ENCODE peak calls at places on chromosomes 11 and 22, in ten cellular contexts. One of them, this sample, is unnamed.

GRCh38 chr11:19777032-19777341 is 64.3 kb downstream of the NAV2 start:
- DNase-seq in T-helper 1 cell: no peak
- DNase-seq in GM06990: peak; percentile 35
- DNase-seq in NCI-H1092: no peak
- DNase-seq in mesothelial cell of epicardium: peak; percentile 57
- DNase-seq in posterior cingulate gyrus: no peak
- DNase-seq in hypothalamus: peak; percentile 30
- DNase-seq in aorta: peak; percentile 86
- DNase-seq in AG08396: peak; percentile 57
- DNase-seq in stimulated activated CD8-positive, alpha-beta memory T cell treated with anti-CD3 and anti-CD28 coated beads, Interleukin-2, amount 100 ng/mL, for 1 hour: no peak
- DNase-seq in this sample: no peak

GRCh38 chr11:34052608-34053160 is 1.2 kb downstream of the CAPRIN1 start:
- DNase-seq in posterior cingulate gyrus: no peak
- DNase-seq in AG08396: peak; percentile 6
- DNase-seq in T-helper 1 cell: peak; percentile 26
- DNase-seq in NCI-H1092: no peak
- DNase-seq in GM06990: no peak
- DNase-seq in aorta: peak; percentile 79
- DNase-seq in hypothalamus: peak; percentile 16
- DNase-seq in mesothelial cell of epicardium: peak; percentile 48
- DNase-seq in stimulated activated CD8-positive, alpha-beta memory T cell treated with anti-CD3 and anti-CD28 coated beads, Interleukin-2, amount 100 ng/mL, for 1 hour: no peak
- DNase-seq in this sample: no peak

GRCh38 chr22:46586123-46586519 is 34.1 kb upstream of the GRAMD4 start:
- DNase-seq in NCI-H1092: no peak
- DNase-seq in GM06990: no peak
- DNase-seq in AG08396: no peak
- DNase-seq in mesothelial cell of epicardium: no peak
- DNase-seq in hypothalamus: no peak
- DNase-seq in aorta: peak; percentile 68
- DNase-seq in posterior cingulate gyrus: no peak
- DNase-seq in T-helper 1 cell: no peak
- DNase-seq in stimulated activated CD8-positive, alpha-beta memory T cell treated with anti-CD3 and anti-CD28 coated beads, Interleukin-2, amount 100 ng/mL, for 1 hour: no peak
- DNase-seq in this sample: no peak

GRCh38 chr11:8267280-8267679 is 3.6 kb upstream of the LMO1 start:
- DNase-seq in stimulated activated CD8-positive, alpha-beta memory T cell treated with anti-CD3 and anti-CD28 coated beads, Interleukin-2, amount 100 ng/mL, for 1 hour: no peak
- DNase-seq in aorta: peak; percentile 25
- DNase-seq in mesothelial cell of epicardium: peak; percentile 19
- DNase-seq in posterior cingulate gyrus: no peak
- DNase-seq in T-helper 1 cell: no peak
- DNase-seq in GM06990: no peak
- DNase-seq in hypothalamus: no peak
- DNase-seq in AG08396: no peak
- DNase-seq in NCI-H1092: no peak
- DNase-seq in this sample: no peak

GRCh38 chr22:50571264-50572175 is 6.7 kb downstream of the CPT1B start:
- DNase-seq in mesothelial cell of epicardium: no peak
- DNase-seq in GM06990: no peak
- DNase-seq in stimulated activated CD8-positive, alpha-beta memory T cell treated with anti-CD3 and anti-CD28 coated beads, Interleukin-2, amount 100 ng/mL, for 1 hour: no peak
- DNase-seq in AG08396: no peak
- DNase-seq in hypothalamus: no peak
- DNase-seq in aorta: peak; percentile 67
- DNase-seq in NCI-H1092: no peak
- DNase-seq in T-helper 1 cell: no peak
- DNase-seq in posterior cingulate gyrus: no peak
- DNase-seq in this sample: no peak

GRCh38 chr22:41576877-41577276 is 12.8 kb downstream of the PMM1 start:
- DNase-seq in GM06990: peak; percentile 33
- DNase-seq in aorta: peak; percentile 85
- DNase-seq in AG08396: peak; percentile 66
- DNase-seq in T-helper 1 cell: no peak
- DNase-seq in stimulated activated CD8-positive, alpha-beta memory T cell treated with anti-CD3 and anti-CD28 coated beads, Interleukin-2, amount 100 ng/mL, for 1 hour: no peak
- DNase-seq in posterior cingulate gyrus: no peak
- DNase-seq in NCI-H1092: no peak
- DNase-seq in mesothelial cell of epicardium: peak; percentile 49
- DNase-seq in hypothalamus: no peak
- DNase-seq in this sample: no peak

GRCh38 chr11:61967924-61968757 is 707 bp upstream of the FTH1 start:
- DNase-seq in T-helper 1 cell: no peak
- DNase-seq in NCI-H1092: peak; percentile 68
- DNase-seq in posterior cingulate gyrus: peak; percentile 51
- DNase-seq in mesothelial cell of epicardium: no peak
- DNase-seq in GM06990: peak; percentile 88
- DNase-seq in aorta: peak; percentile 88
- DNase-seq in AG08396: no peak
- DNase-seq in stimulated activated CD8-positive, alpha-beta memory T cell treated with anti-CD3 and anti-CD28 coated beads, Interleukin-2, amount 100 ng/mL, for 1 hour: no peak
- DNase-seq in hypothalamus: peak; percentile 58
- DNase-seq in this sample: no peak

GRCh38 chr22:29336751-29337490 is 21.4 kb upstream of the RASL10A start:
- DNase-seq in NCI-H1092: no peak
- DNase-seq in hypothalamus: no peak
- DNase-seq in AG08396: no peak
- DNase-seq in GM06990: no peak
- DNase-seq in aorta: no peak
- DNase-seq in mesothelial cell of epicardium: no peak
- DNase-seq in posterior cingulate gyrus: no peak
- DNase-seq in stimulated activated CD8-positive, alpha-beta memory T cell treated with anti-CD3 and anti-CD28 coated beads, Interleukin-2, amount 100 ng/mL, for 1 hour: no peak
- DNase-seq in T-helper 1 cell: no peak
- DNase-seq in this sample: no peak

GRCh38 chr11:65786008-65786785 is 666 bp upstream of the OVOL1 start:
- DNase-seq in mesothelial cell of epicardium: no peak
- DNase-seq in GM06990: no peak
- DNase-seq in stimulated activated CD8-positive, alpha-beta memory T cell treated with anti-CD3 and anti-CD28 coated beads, Interleukin-2, amount 100 ng/mL, for 1 hour: no peak
- DNase-seq in AG08396: no peak
- DNase-seq in aorta: peak; percentile 54
- DNase-seq in posterior cingulate gyrus: no peak
- DNase-seq in NCI-H1092: no peak
- DNase-seq in T-helper 1 cell: no peak
- DNase-seq in hypothalamus: no peak
- DNase-seq in this sample: no peak

GRCh38 chr22:44685384-44686056 is 16.5 kb upstream of the PRR5 start:
- DNase-seq in stimulated activated CD8-positive, alpha-beta memory T cell treated with anti-CD3 and anti-CD28 coated beads, Interleukin-2, amount 100 ng/mL, for 1 hour: peak; percentile 60
- DNase-seq in NCI-H1092: no peak
- DNase-seq in hypothalamus: no peak
- DNase-seq in T-helper 1 cell: peak; percentile 69
- DNase-seq in AG08396: peak; percentile 58
- DNase-seq in mesothelial cell of epicardium: no peak
- DNase-seq in aorta: no peak
- DNase-seq in GM06990: peak; percentile 72
- DNase-seq in posterior cingulate gyrus: no peak
- DNase-seq in this sample: peak; percentile 80

GRCh38 chr22:44727148-44727547 is 25.1 kb downstream of the PRR5 start:
- DNase-seq in AG08396: no peak
- DNase-seq in NCI-H1092: no peak
- DNase-seq in aorta: no peak
- DNase-seq in GM06990: no peak
- DNase-seq in mesothelial cell of epicardium: no peak
- DNase-seq in posterior cingulate gyrus: no peak
- DNase-seq in hypothalamus: no peak
- DNase-seq in stimulated activated CD8-positive, alpha-beta memory T cell treated with anti-CD3 and anti-CD28 coated beads, Interleukin-2, amount 100 ng/mL, for 1 hour: no peak
- DNase-seq in T-helper 1 cell: no peak
- DNase-seq in this sample: no peak

GRCh38 chr22:46002757-46003270 is 25.9 kb upstream of the WNT7B start:
- DNase-seq in aorta: peak; percentile 74
- DNase-seq in stimulated activated CD8-positive, alpha-beta memory T cell treated with anti-CD3 and anti-CD28 coated beads, Interleukin-2, amount 100 ng/mL, for 1 hour: no peak
- DNase-seq in GM06990: no peak
- DNase-seq in mesothelial cell of epicardium: no peak
- DNase-seq in NCI-H1092: no peak
- DNase-seq in hypothalamus: no peak
- DNase-seq in posterior cingulate gyrus: no peak
- DNase-seq in T-helper 1 cell: no peak
- DNase-seq in AG08396: peak; percentile 79
- DNase-seq in this sample: no peak

GRCh38 chr11:73384531-73384870 is 8.3 kb downstream of the RELT start:
- DNase-seq in NCI-H1092: no peak
- DNase-seq in GM06990: no peak
- DNase-seq in hypothalamus: no peak
- DNase-seq in aorta: no peak
- DNase-seq in AG08396: no peak
- DNase-seq in stimulated activated CD8-positive, alpha-beta memory T cell treated with anti-CD3 and anti-CD28 coated beads, Interleukin-2, amount 100 ng/mL, for 1 hour: no peak
- DNase-seq in T-helper 1 cell: no peak
- DNase-seq in posterior cingulate gyrus: no peak
- DNase-seq in mesothelial cell of epicardium: no peak
- DNase-seq in this sample: no peak

GRCh38 chr11:31798057-31799035 is 12.8 kb downstream of the PAX6 start:
- DNase-seq in posterior cingulate gyrus: no peak
- DNase-seq in NCI-H1092: no peak
- DNase-seq in hypothalamus: no peak
- DNase-seq in stimulated activated CD8-positive, alpha-beta memory T cell treated with anti-CD3 and anti-CD28 coated beads, Interleukin-2, amount 100 ng/mL, for 1 hour: no peak
- DNase-seq in T-helper 1 cell: no peak
- DNase-seq in GM06990: peak; percentile 69
- DNase-seq in AG08396: no peak
- DNase-seq in mesothelial cell of epicardium: peak; percentile 59
- DNase-seq in aorta: peak; percentile 71
- DNase-seq in this sample: no peak

GRCh38 chr11:35321532-35322320 is 97.6 kb downstream of the SLC1A2 start:
- DNase-seq in GM06990: no peak
- DNase-seq in mesothelial cell of epicardium: no peak
- DNase-seq in aorta: no peak
- DNase-seq in T-helper 1 cell: no peak
- DNase-seq in NCI-H1092: peak; percentile 6
- DNase-seq in hypothalamus: no peak
- DNase-seq in stimulated activated CD8-positive, alpha-beta memory T cell treated with anti-CD3 and anti-CD28 coated beads, Interleukin-2, amount 100 ng/mL, for 1 hour: no peak
- DNase-seq in posterior cingulate gyrus: no peak
- DNase-seq in AG08396: peak; percentile 41
- DNase-seq in this sample: no peak

GRCh38 chr11:73404048-73404447 is 27.8 kb downstream of the RELT start:
- DNase-seq in hypothalamus: peak; percentile 76
- DNase-seq in T-helper 1 cell: no peak
- DNase-seq in NCI-H1092: peak; percentile 24
- DNase-seq in AG08396: peak; percentile 79
- DNase-seq in mesothelial cell of epicardium: no peak
- DNase-seq in stimulated activated CD8-positive, alpha-beta memory T cell treated with anti-CD3 and anti-CD28 coated beads, Interleukin-2, amount 100 ng/mL, for 1 hour: no peak
- DNase-seq in GM06990: no peak
- DNase-seq in aorta: peak; percentile 82
- DNase-seq in posterior cingulate gyrus: peak; percentile 76
- DNase-seq in this sample: no peak

GRCh38 chr22:39178206-39179111 is 26.0 kb upstream of the CBX7 start:
- DNase-seq in NCI-H1092: no peak
- DNase-seq in hypothalamus: no peak
- DNase-seq in posterior cingulate gyrus: no peak
- DNase-seq in T-helper 1 cell: no peak
- DNase-seq in AG08396: no peak
- DNase-seq in GM06990: no peak
- DNase-seq in stimulated activated CD8-positive, alpha-beta memory T cell treated with anti-CD3 and anti-CD28 coated beads, Interleukin-2, amount 100 ng/mL, for 1 hour: no peak
- DNase-seq in aorta: peak; percentile 70
- DNase-seq in mesothelial cell of epicardium: no peak
- DNase-seq in this sample: no peak

GRCh38 chr11:69434341-69434960 is 47.0 kb upstream of the LINC01488 start:
- DNase-seq in mesothelial cell of epicardium: no peak
- DNase-seq in posterior cingulate gyrus: no peak
- DNase-seq in aorta: peak; percentile 70
- DNase-seq in hypothalamus: no peak
- DNase-seq in NCI-H1092: no peak
- DNase-seq in AG08396: no peak
- DNase-seq in stimulated activated CD8-positive, alpha-beta memory T cell treated with anti-CD3 and anti-CD28 coated beads, Interleukin-2, amount 100 ng/mL, for 1 hour: no peak
- DNase-seq in GM06990: no peak
- DNase-seq in T-helper 1 cell: no peak
- DNase-seq in this sample: no peak

GRCh38 chr11:72001834-72002591 is 3.3 kb downstream of the IL18BP start:
- DNase-seq in posterior cingulate gyrus: no peak
- DNase-seq in mesothelial cell of epicardium: no peak
- DNase-seq in hypothalamus: no peak
- DNase-seq in AG08396: no peak
- DNase-seq in T-helper 1 cell: no peak
- DNase-seq in GM06990: no peak
- DNase-seq in aorta: no peak
- DNase-seq in NCI-H1092: no peak
- DNase-seq in stimulated activated CD8-positive, alpha-beta memory T cell treated with anti-CD3 and anti-CD28 coated beads, Interleukin-2, amount 100 ng/mL, for 1 hour: no peak
- DNase-seq in this sample: no peak

This sample was measured in activated CD8-positive, alpha-beta memory T cell treated with anti-CD3 and anti-CD28 coated beads for 4 hours.